ENCODE peak calls at places on chromosome 14, in nine cellular contexts. F is H1, I is fibroblast of lung, B is PC-3, R is neural progenitor cell, T is endothelial cell of umbilical vein, Q is mammary epithelial cell, Z is GM23338, G is K562. Y is an unnamed sample.
A peak's percentile ranks its signal among the peaks of the same experiment; 100 is the strongest.

GRCh38 chr14:69259531-69260245 is at the start of gene GALNT16:
- DNase-seq in F (no peak), I (no peak), B (no peak), R (peak; percentile 86), T (peak; percentile 22), Q (no peak), Z (peak; percentile 69), G (peak; percentile 42), Y (no peak)

GRCh38 chr14:51182166-51182565 is 57.9 kb upstream of the TMX1 start:
- DNase-seq in F (no peak), I (peak; percentile 81), B (peak; percentile 100), R (no peak), T (peak; percentile 57), Q (peak; percentile 17), Z (no peak), G (no peak), Y (no peak)

GRCh38 chr14:32469388-32470160 is 140.5 kb downstream of the AKAP6 start:
- DNase-seq in F (no peak), I (peak; percentile 82), B (peak; percentile 67), R (peak; percentile 49), T (peak; percentile 62), Q (peak; percentile 39), Z (peak; percentile 60), G (peak; percentile 5), Y (peak; percentile 24)

GRCh38 chr14:92759300-92759678 is 10.9 kb upstream of the LGMN start:
- DNase-seq in F (no peak), I (no peak), B (peak; percentile 38), R (peak; percentile 26), T (peak; percentile 17), Q (peak; percentile 38), Z (peak; percentile 39), G (peak; percentile 23), Y (peak; percentile 63)

GRCh38 chr14:27184371-27184901 is 586.6 kb upstream of the NOVA1 start:
- DNase-seq in F (no peak), I (no peak), B (peak; percentile 40), R (no peak), T (peak; percentile 7), Q (no peak), Z (no peak), G (no peak), Y (no peak)

GRCh38 chr14:77908847-77909246 is 108.9 kb downstream of the ADCK1 start:
- DNase-seq in F (no peak), I (no peak), B (no peak), R (no peak), T (no peak), Q (no peak), Z (no peak), G (peak; percentile 46), Y (no peak)

GRCh38 chr14:79044894-79045624 is 874.9 kb downstream of the NRXN3 start:
- DNase-seq in F (peak; percentile 44), I (peak; percentile 64), B (peak; percentile 97), R (peak; percentile 6), T (peak; percentile 86), Q (peak; percentile 98), Z (peak; percentile 11), G (no peak), Y (no peak)

GRCh38 chr14:95319312-95320075 is at the start of gene CLMN:
- DNase-seq in F (no peak), I (peak; percentile 14), B (peak; percentile 33), R (peak; percentile 85), T (peak; percentile 25), Q (peak; percentile 52), Z (peak; percentile 73), G (peak; percentile 87), Y (peak; percentile 20)

GRCh38 chr14:54188036-54188666 is 208.7 kb upstream of the CDKN3 start:
- DNase-seq in F (no peak), I (no peak), B (no peak), R (peak; percentile 8), T (no peak), Q (no peak), Z (no peak), G (no peak), Y (no peak)

GRCh38 chr14:39034481-39035296 is 68.3 kb downstream of the SEC23A start:
- DNase-seq in F (no peak), I (peak; percentile 19), B (peak; percentile 10), R (peak; percentile 69), T (peak; percentile 53), Q (no peak), Z (peak; percentile 64), G (peak; percentile 6), Y (no peak)

GRCh38 chr14:50082784-50083466 is 33.4 kb downstream of the VCPKMT start:
- DNase-seq in F (no peak), I (peak; percentile 36), B (no peak), R (no peak), T (no peak), Q (peak; percentile 94), Z (no peak), G (no peak), Y (peak; percentile 82)

GRCh38 chr14:74661726-74662450 is 49.9 kb upstream of the LTBP2 start:
- DNase-seq in F (no peak), I (no peak), B (no peak), R (no peak), T (no peak), Q (no peak), Z (no peak), G (no peak), Y (no peak)

GRCh38 chr14:96370528-96370927 is 7.2 kb downstream of the GSKIP start:
- DNase-seq in F (no peak), I (no peak), B (no peak), R (no peak), T (no peak), Q (no peak), Z (no peak), G (no peak), Y (no peak)

GRCh38 chr14:80787876-80788275 is 153.7 kb downstream of the CEP128 start:
- DNase-seq in F (no peak), I (no peak), B (peak; percentile 5), R (no peak), T (no peak), Q (peak; percentile 37), Z (no peak), G (no peak), Y (no peak)

GRCh38 chr14:104972301-104973211 is 5.6 kb downstream of the AHNAK2 start:
- DNase-seq in F (no peak), I (peak; percentile 57), B (peak; percentile 97), R (no peak), T (peak; percentile 63), Q (peak; percentile 96), Z (no peak), G (no peak), Y (no peak)

GRCh38 chr14:73237786-73238261 is 518 bp downstream of the PAPLN start:
- DNase-seq in F (no peak), I (no peak), B (no peak), R (peak; percentile 62), T (no peak), Q (no peak), Z (peak; percentile 68), G (no peak), Y (no peak)
- TF ChIP-seq EZH2 in F (no peak), I (no peak), B (peak; percentile 75), R (peak; percentile 61), T (peak; percentile 48), Q (no peak), Z (peak; percentile 3), G (no peak), Y (no peak)

GRCh38 chr14:99179946-99180345 is 92.1 kb downstream of the BCL11B start:
- DNase-seq in F (no peak), I (no peak), B (no peak), R (no peak), T (no peak), Q (no peak), Z (no peak), G (no peak), Y (no peak)

GRCh38 chr14:99177046-99177655 is 94.8 kb downstream of the BCL11B start:
- DNase-seq in F (no peak), I (no peak), B (no peak), R (no peak), T (no peak), Q (no peak), Z (no peak), G (no peak), Y (no peak)

GRCh38 chr14:99181246-99181645 is 90.8 kb downstream of the BCL11B start:
- DNase-seq in F (no peak), I (no peak), B (no peak), R (no peak), T (no peak), Q (no peak), Z (no peak), G (no peak), Y (no peak)

GRCh38 chr14:99177876-99178630 is 93.9 kb downstream of the BCL11B start:
- DNase-seq in F (no peak), I (no peak), B (no peak), R (no peak), T (no peak), Q (no peak), Z (no peak), G (no peak), Y (no peak)

DNA sequence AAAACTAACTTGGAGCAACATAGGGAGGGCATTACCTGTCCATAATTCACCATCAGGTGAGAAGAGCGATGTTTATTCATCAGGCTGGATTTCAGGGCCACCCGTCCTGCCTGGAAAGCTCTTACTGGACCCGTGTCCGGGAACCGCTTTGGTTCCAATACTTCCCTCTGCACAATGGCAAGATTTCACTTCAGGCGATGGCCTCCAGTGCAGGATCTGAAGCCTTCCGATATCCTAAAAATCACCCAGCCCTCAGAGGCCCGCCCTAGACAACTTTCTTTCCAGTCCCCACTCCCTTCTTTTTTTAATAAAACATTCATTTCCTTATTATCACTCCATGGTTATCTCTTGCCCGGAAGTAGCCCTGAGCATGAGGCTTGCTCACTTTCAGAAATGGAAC is 92.5 kb downstream of the BCL11B start:
- DNase-seq in F (no peak), I (no peak), B (no peak), R (no peak), T (no peak), Q (no peak), Z (no peak), G (no peak), Y (no peak)
- H3K27ac ChIP-seq in F (no peak overlapping the region), I (no peak overlapping the region), B (no peak overlapping the region), R (no peak overlapping the region), T (no peak overlapping the region), Q (no peak overlapping the region), Z (no peak overlapping the region), G (no peak overlapping the region), Y (no peak overlapping the region)

GRCh38 chr14:35985504-35986218 is 159.5 kb downstream of the BRMS1L start:
- DNase-seq in F (no peak), I (peak; percentile 6), B (no peak), R (peak; percentile 24), T (no peak), Q (no peak), Z (peak; percentile 38), G (no peak), Y (no peak)
- H3K4me3 ChIP-seq in F (no peak overlapping the region), I (no peak overlapping the region), B (no peak overlapping the region), R (no peak overlapping the region), T (no peak overlapping the region), Q (no peak overlapping the region), Z (no peak overlapping the region), G (no peak overlapping the region), Y (no peak overlapping the region)

GRCh38 chr14:64405295-64405694 is 17.1 kb downstream of the MTHFD1 start:
- DNase-seq in F (no peak), I (no peak), B (no peak), R (peak; percentile 11), T (no peak), Q (no peak), Z (peak; percentile 26), G (no peak), Y (no peak)
- TF ChIP-seq EZH2 in F (no peak), I (no peak), B (no peak), R (no peak), T (no peak), Q (no peak), Z (no peak), G (no peak), Y (no peak)

Y was measured in MM.1S.